ENCODE peak calls at places on chromosomes 2 and 18, in eight cellular contexts. Z is HFFc6, W is cardiac muscle cell, J is stomach, L is GM23338, S is MM.1S, N is progenitor cell of endocrine pancreas, R is suprapubic skin. M is an unnamed sample.

GRCh38 chr2:121999273-121999672 is 243.8 kb downstream of the TSN start:
- DNase-seq in W (no peak), R (peak), J (no peak), Z (peak), L (no peak), S (no peak), N (no peak), M (no peak)

GRCh38 chr2:25311866-25312575 is 29.7 kb downstream of the DNMT3A start:
- DNase-seq in J (peak), S (no peak), R (no peak), W (no peak), N (no peak), L (peak), Z (no peak), M (no peak)

GRCh38 chr18:56756971-56757370 is 105.8 kb downstream of the WDR7 start:
- DNase-seq in S (no peak), W (peak), L (no peak), J (no peak), R (no peak), Z (no peak), N (no peak), M (no peak)

GRCh38 chr2:27356056-27356381 is 545 bp downstream of the GTF3C2 start:
- DNase-seq in Z (peak), W (no peak), N (no peak), R (no peak), J (peak), L (peak), S (no peak), M (no peak)

GRCh38 chr2:237485304-237485703 is 1.7 kb upstream of the MLPH start:
- DNase-seq in N (no peak), W (no peak), J (no peak), S (no peak), L (no peak), Z (no peak), R (no peak), M (no peak)

GRCh38 chr2:71504611-71505010 is 51.2 kb downstream of the DYSF start:
- DNase-seq in W (no peak), Z (no peak), N (no peak), L (no peak), R (no peak), S (no peak), J (no peak), M (no peak)

GRCh38 chr2:218032336-218033171 is 29.8 kb upstream of the TNS1 start:
- DNase-seq in W (no peak), Z (no peak), L (no peak), S (no peak), J (peak), N (no peak), R (peak), M (no peak)

GRCh38 chr2:35447816-35448215 is 907.8 kb upstream of the CRIM1 start:
- DNase-seq in N (no peak), L (no peak), S (no peak), Z (no peak), J (no peak), W (no peak), R (no peak), M (no peak)

GRCh38 chr18:59079264-59079972 is 60.3 kb upstream of the SEC11C start:
- DNase-seq in N (no peak), S (no peak), W (no peak), L (no peak), Z (no peak), R (no peak), J (no peak), M (no peak)

GRCh38 chr18:49359732-49360444 is 100.6 kb downstream of the DYM start:
- DNase-seq in L (no peak), J (no peak), R (no peak), N (no peak), W (no peak), S (peak), Z (peak), M (peak)

GRCh38 chr2:204870053-204870452 is 324.8 kb downstream of the PARD3B start:
- DNase-seq in R (no peak), N (no peak), L (no peak), W (no peak), Z (no peak), S (no peak), J (no peak), M (no peak)

GRCh38 chr2:204869142-204869823 is 324.0 kb downstream of the PARD3B start:
- DNase-seq in J (no peak), S (no peak), L (no peak), N (no peak), Z (no peak), R (no peak), W (no peak), M (no peak)

DNA sequence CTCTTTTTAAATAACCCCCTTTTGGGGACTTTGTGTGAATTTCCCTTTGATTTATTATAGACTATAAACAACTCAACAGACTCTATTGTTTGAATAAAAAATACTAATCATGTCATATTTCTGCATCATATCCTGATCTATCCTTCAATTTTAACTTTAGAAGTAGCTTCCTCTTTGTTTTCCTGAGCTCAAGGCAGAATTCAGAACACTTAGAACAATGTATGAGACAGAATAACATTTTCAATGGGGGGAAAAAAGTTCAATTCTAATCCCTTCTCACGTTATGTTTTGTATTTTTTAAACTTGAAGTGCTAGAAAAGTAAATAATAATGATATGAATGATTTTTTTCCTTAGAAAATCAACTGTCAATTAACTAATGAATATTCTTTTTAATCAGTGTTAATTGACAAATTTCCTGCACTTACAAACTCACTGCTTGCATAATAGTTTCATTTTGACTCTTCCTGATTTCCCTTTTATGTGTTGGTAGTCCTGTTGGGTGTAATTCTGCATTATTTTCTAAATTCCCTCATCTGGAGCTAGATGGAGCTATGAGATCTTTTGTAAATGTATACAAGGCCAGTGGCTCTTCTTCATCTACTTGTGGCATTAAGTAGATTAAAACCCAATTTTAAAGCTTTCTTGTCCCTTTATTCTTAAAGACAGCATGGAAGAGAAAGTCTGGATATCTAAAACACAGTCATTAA is 326.1 kb downstream of the PARD3B start:
- DNase-seq in J (no peak), W (peak), L (peak), S (no peak), R (no peak), Z (peak), N (no peak), M (peak)
- TF ChIP-seq CTCF in J (no peak), W (peak), L (peak), S (peak), R (no peak), Z (peak), N (peak), M (peak)

DNA sequence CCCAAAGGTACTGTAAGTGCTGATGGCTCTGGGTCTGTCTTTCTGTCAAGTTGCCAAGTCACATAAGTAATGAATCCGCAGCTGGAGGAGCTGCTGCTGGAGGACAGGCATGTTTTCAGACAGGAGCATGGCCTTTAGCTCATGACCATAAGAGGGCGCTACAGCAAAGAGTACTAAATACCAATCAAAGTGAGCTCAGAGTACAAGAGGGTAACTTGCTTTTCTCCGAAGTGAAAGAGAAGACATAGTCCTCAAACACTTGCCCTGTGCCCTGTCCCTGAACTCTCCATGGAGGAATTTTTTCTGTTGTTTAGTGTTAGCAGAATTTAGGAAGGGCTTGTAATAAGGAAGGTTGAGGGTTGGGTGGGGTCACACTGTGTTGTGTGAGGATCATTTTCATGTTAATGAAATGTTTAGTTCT is 58.0 kb upstream of the EML6 start:
- DNase-seq in J (peak), W (peak), N (no peak), L (peak), S (peak), R (no peak), Z (peak), M (no peak)
- TF ChIP-seq CTCF in J (no peak), W (peak), N (peak), L (peak), S (peak), R (peak), Z (peak), M (peak)

GRCh38 chr2:158457826-158458616 is 1.3 kb downstream of the PKP4 start:
- DNase-seq in N (peak), Z (peak), L (peak), S (peak), R (peak), W (peak), J (peak), M (no peak)

GRCh38 chr2:158463496-158464095 is 6.8 kb downstream of the PKP4 start:
- DNase-seq in J (no peak), W (peak), N (no peak), Z (no peak), L (no peak), S (no peak), R (no peak), M (no peak)

GRCh38 chr2:158458617-158458920 is 1.8 kb downstream of the PKP4 start:
- DNase-seq in L (no peak), J (no peak), S (no peak), Z (no peak), W (no peak), R (no peak), N (no peak), M (no peak)

GRCh38 chr2:158459161-158460003 is 2.6 kb downstream of the PKP4 start:
- DNase-seq in R (no peak), L (no peak), W (no peak), S (no peak), J (no peak), Z (no peak), N (no peak), M (no peak)

GRCh38 chr2:158460632-158461297 is 4.0 kb downstream of the PKP4 start:
- DNase-seq in R (no peak), L (no peak), N (no peak), W (peak), J (no peak), Z (no peak), S (no peak), M (no peak)
- TF ChIP-seq CTCF in R (no peak), L (no peak), N (peak), W (peak), J (no peak), Z (peak), S (no peak), M (peak)

DNA sequence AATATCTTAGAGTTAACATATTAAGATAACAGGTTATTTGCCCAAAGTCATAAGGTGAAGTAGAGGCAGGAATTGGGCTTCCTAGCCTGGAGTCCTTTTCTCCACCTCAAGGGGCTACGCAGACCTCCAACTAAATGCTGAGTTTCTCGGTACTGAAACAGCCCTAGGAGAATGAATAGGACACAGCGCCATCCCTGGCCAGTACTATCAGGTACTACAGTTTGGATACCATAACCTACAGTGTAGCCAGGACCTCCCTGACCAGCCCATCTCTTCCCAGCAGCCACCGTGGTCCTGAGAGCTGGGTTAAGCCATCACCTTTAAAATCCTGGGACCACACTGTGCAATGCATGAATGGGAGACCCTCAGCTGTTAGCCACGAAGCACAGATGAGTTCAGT is 15.7 kb downstream of the CASP8 start:
- DNase-seq in R (no peak), J (no peak), Z (no peak), L (peak), N (no peak), S (no peak), W (no peak), M (no peak)
- TF ChIP-seq CTCF in R (no peak), J (no peak), Z (peak), L (peak), N (no peak), S (no peak), W (no peak), M (no peak)

DNA sequence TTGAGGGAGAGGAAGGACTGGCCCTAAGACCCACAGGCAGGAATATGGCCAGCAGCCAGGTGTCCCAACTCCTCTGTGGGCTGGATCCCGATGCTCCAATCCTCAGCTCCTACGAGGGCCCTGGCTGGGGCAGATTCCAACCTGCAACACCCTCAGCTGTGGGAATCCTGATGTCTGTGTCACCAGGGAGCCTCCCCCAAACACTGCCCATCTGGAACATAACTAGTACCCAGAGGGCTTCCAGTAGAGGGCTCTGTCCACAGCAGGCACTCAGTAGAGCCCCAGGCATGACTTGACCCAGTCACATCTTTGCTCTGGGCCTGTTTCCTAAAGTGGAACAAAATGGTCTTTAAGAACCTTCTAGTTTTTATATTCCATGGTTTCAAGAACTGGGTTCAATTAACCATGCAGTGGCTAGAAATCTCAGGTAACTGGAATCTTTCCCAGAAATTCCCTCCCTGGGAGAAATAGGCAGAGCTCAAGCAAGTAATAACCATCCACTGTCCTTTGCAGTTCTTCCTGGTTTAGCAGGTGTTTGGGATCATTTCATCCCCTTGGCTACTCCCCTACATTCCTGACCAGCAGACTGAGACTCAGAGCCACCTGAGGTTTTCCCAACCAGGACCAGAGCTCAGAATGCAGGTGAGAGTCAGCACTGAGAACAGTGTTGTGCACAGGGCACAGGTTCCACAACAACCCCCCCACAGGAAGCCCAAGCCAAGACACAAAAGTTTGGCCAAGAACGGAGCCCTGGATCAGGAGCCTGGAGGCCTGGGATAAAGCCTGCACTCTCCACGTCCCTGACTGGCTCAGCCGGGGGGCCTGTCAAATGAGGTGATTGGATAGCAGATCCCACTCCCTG is 20.8 kb upstream of the LOXHD1 start:
- DNase-seq in J (no peak), Z (peak), L (peak), W (peak), R (no peak), N (no peak), S (no peak), M (no peak)
- TF ChIP-seq CTCF in J (no peak), Z (peak), L (peak), W (no peak), R (no peak), N (no peak), S (no peak), M (peak)

DNA sequence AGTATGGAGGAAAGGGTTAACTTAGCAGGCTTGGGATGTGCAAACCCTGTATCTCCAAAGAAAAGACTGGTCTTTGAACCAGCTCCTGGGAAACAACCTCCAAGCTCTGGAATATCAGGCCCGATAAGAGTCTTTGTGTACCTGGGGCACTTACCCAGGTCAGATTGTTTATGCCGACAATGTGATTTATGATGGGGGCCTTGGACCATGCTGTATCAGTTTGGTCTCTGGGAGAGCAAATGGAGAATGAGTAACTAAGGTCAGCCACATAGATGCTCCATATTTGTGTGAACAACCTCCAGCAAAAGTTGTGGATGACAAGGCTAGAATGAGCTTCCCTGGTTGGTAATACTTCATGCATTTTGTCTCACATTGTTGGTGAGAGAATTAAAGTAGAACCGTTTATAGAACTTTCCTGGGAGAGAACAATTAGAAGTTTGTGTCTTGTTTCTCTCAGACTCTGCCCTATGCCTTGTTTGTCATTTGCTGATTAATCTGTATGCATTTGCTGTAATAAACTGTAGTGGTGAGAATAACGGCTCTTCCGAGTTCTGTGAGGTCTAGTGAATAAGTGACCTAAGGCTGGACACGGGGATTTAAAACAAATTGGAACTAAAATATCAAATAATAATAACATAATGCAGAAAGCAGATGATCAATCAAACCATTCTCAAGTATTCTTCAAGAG is 259.1 kb downstream of the XIRP2 start:
- DNase-seq in W (no peak), Z (no peak), R (no peak), L (no peak), S (no peak), J (no peak), N (no peak), M (no peak)
- TF ChIP-seq CTCF in W (no peak), Z (no peak), R (no peak), L (no peak), S (no peak), J (no peak), N (no peak), M (no peak)

GRCh38 chr2:74364533-74365505 is 15.3 kb downstream of the DCTN1 start:
- DNase-seq in J (no peak), L (no peak), R (no peak), N (no peak), W (no peak), Z (no peak), S (no peak), M (no peak)
- TF ChIP-seq CTCF in J (no peak), L (no peak), R (no peak), N (no peak), W (no peak), Z (no peak), S (no peak), M (no peak)

GRCh38 chr18:23077493-23078256 is 57.6 kb upstream of the CABLES1 start:
- DNase-seq in R (no peak), S (no peak), W (peak), L (peak), Z (no peak), J (peak), N (no peak), M (no peak)
- TF ChIP-seq CTCF in R (no peak), S (peak), W (peak), L (peak), Z (no peak), J (no peak), N (peak), M (no peak)

GRCh38 chr2:236176951-236177350 is 8.8 kb upstream of the GBX2 start:
- DNase-seq in J (no peak), L (no peak), S (no peak), W (no peak), Z (no peak), N (no peak), R (no peak), M (no peak)

GRCh38 chr2:236178921-236179652 is 10.9 kb upstream of the GBX2 start:
- DNase-seq in W (no peak), R (peak), Z (no peak), S (no peak), N (no peak), L (peak), J (no peak), M (no peak)

GRCh38 chr2:236177604-236177966 is 9.4 kb upstream of the GBX2 start:
- DNase-seq in R (no peak), N (no peak), L (peak), W (peak), S (no peak), J (no peak), Z (no peak), M (no peak)

GRCh38 chr2:236179653-236180500 is 11.7 kb upstream of the GBX2 start:
- DNase-seq in W (no peak), N (no peak), Z (peak), R (peak), S (no peak), J (no peak), L (peak), M (no peak)

DNA sequence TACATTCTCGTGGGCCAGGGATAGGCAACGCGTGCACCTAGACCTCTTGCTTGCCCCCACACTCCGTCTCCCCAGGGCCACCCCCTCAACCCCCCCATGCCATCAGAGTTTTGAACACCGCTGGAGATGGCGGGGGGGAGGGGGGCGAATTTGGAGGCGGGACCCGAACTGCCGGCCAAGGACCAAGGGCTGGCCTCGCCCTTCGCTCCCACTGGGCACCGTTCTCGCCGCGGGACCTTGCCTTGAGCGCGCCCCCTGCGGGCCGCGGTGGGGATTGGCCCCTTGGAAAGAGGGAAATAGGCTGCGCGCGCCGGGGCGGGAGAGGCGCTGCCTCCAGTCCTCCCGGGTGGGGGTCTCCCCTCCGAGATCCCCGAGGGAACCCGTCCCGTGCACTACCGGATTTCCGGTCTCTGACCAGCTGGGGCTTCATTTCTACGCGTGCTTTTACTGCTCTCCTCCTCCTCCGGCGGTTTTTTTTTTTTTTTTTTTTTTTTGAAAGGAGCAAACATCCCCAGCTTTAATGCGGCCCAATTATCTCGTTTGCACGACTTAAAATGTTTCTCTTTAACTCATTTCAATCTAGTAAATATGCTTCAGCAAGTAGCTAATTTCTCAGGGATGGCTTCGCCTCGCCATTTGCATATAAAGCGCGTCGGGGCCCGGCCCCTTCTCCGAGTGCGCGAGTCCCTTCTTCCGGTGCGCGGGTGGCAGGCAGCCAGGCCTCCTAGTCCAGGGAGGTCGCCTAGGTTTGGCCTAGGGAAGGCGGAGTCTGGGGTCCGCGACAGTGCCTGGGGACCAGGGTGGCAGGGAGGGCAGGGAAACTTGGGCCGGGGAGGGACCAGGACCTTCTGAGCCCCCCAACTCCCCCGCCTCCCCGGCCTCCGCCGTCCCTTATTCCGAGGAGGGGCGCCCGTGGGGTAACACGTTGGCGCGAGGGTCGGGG is 10.1 kb upstream of the GBX2 start:
- DNase-seq in S (peak), L (peak), R (peak), W (peak), Z (no peak), J (peak), N (peak), M (no peak)
- TF ChIP-seq CTCF in S (peak), L (peak), R (peak), W (peak), Z (peak), J (no peak), N (peak), M (peak)

M was measured in AG09319.